ENCODE peak calls at places on chromosomes 5 and 9, in five cellular contexts. S is A549, F is GM12878, M is K562, N is HepG2. D is an unnamed sample.

GRCh38 chr5:32551194-32551593 is 34.2 kb upstream of the SUB1 start:
- DNase-seq in S (no peak), F (no peak), M (no peak), N (no peak), D (no peak)

GRCh38 chr5:133399247-133399891 is 213.0 kb downstream of the FSTL4 start:
- DNase-seq in S (no peak), F (no peak), M (no peak), N (no peak), D (no peak)

GRCh38 chr9:111799506-111799905 is 4.8 kb upstream of the SHOC1 start:
- DNase-seq in S (no peak), F (no peak), M (no peak), N (no peak), D (no peak)

GRCh38 chr9:99192786-99193465 is 28.8 kb downstream of the ALG2 start:
- DNase-seq in S (peak; percentile 18), F (no peak), M (peak; percentile 32), N (no peak), D (peak; percentile 55)

GRCh38 chr9:76744336-76744735 is 19.9 kb upstream of the PCA3 start:
- DNase-seq in S (no peak), F (no peak), M (no peak), N (no peak), D (no peak)

GRCh38 chr9:8223861-8224260 is 424.3 kb upstream of the DMAC1 start:
- DNase-seq in S (no peak), F (no peak), M (no peak), N (no peak), D (no peak)

GRCh38 chr9:123339666-123340414 is 16.2 kb upstream of the CRB2 start:
- DNase-seq in S (no peak), F (peak; percentile 78), M (peak; percentile 62), N (no peak), D (no peak)

GRCh38 chr9:125988479-125989050 is 241.4 kb downstream of the PBX3 start:
- DNase-seq in S (no peak), F (no peak), M (no peak), N (no peak), D (no peak)

GRCh38 chr9:111873901-111874300 is 22.7 kb upstream of the UGCG start:
- DNase-seq in S (no peak), F (no peak), M (no peak), N (no peak), D (no peak)

GRCh38 chr5:179258922-179259730 is 86.1 kb downstream of the ADAMTS2 start:
- DNase-seq in S (no peak), F (no peak), M (no peak), N (no peak), D (no peak)

GRCh38 chr5:1778138-1779020 is 21.3 kb downstream of the MRPL36 start:
- DNase-seq in S (no peak), F (no peak), M (no peak), N (no peak), D (no peak)

GRCh38 chr5:89883967-89884366 is 525.6 kb downstream of the CETN3 start:
- DNase-seq in S (no peak), F (no peak), M (no peak), N (no peak), D (no peak)

GRCh38 chr9:3507395-3508077 is 18.3 kb downstream of the RFX3 start:
- DNase-seq in S (peak; percentile 69), F (no peak), M (peak; percentile 39), N (no peak), D (no peak)

GRCh38 chr9:79686381-79687130 is 114.8 kb downstream of the TLE4 start:
- DNase-seq in S (peak; percentile 40), F (no peak), M (no peak), N (no peak), D (no peak)

GRCh38 chr5:72114629-72115028 is 7.4 kb downstream of the MAP1B start:
- DNase-seq in S (no peak), F (no peak), M (no peak), N (no peak), D (no peak)

GRCh38 chr5:100803391-100803790 is 99.7 kb downstream of the ST8SIA4 start:
- DNase-seq in S (no peak), F (no peak), M (no peak), N (no peak), D (no peak)

GRCh38 chr5:1095302-1096016 is 16.4 kb downstream of the SLC12A7 start:
- DNase-seq in S (no peak), F (no peak), M (no peak), N (no peak), D (no peak)

GRCh38 chr9:91824591-91825339 is 125.3 kb downstream of the ROR2 start:
- DNase-seq in S (no peak), F (no peak), M (no peak), N (no peak), D (no peak)

GRCh38 chr9:34158362-34158869 is 20.4 kb upstream of the UBAP1 start:
- DNase-seq in S (peak; percentile 95), F (no peak), M (peak; percentile 71), N (peak; percentile 79), D (no peak)

GRCh38 chr5:65482727-65483473 is 1.2 kb upstream of the ADAMTS6 start:
- DNase-seq in S (peak; percentile 7), F (peak; percentile 17), M (peak; percentile 64), N (peak; percentile 21), D (peak; percentile 85)

DNA sequence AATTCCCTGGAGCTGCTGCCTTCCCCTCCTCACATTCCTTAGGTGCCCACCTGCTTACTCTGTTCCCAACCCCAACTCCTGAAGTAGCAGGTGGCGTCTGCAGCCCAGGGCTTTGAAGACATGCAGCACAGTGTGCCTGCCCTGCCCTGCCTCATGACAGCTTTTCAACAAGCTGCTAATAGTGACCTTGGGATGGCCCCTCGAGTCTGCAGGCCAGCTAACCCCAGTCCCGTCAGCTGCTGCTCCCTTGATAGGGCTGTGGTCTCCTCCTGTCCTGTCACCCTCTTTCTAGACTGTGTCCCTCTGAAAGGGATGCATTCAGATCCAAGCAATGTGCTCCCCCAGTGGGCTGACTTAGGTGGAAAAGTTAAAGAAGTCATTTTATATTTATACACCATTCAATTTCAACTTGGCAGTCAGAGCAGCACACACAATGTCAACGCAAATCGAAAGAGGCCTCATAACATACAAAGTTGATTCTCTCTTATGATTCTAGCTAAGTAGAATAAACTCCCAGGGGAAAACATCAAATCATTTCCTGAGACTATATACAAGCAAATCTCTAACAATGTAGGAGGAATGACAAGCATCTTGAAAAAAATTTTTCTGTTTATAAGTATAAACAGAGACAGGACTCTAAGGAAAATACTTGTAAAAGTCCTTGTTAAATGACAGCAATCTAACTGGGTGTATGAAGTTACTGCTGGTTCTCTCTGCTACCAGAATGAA is 37.9 kb downstream of the ADRB2 start:
- DNase-seq in S (no peak), F (no peak), M (no peak), N (no peak), D (peak; percentile 6)
- TF ChIP-seq JUNB in S (no peak), F (no peak), M (no peak), N (no peak), D (no peak)

DNA sequence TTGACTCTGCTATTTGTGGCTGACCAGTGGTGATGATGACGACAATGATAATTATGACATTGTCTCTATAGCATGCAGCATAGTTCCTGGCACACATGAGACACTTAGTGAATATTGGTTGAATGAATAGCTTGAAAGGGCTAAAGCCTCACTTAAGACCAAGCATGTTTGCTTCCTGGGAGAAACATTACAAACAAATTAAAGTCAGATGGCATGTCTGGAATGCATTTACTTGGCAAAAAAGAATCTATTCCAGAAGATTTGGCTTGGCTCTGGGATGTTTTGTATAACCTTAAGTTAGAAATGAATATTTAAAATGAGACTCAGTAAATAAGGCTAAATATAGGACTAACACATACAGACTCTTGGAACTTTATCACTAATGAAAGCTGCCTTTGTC is 21.6 kb downstream of the GAS1 start:
- DNase-seq in S (no peak), F (no peak), M (no peak), N (no peak), D (no peak)
- TF ChIP-seq JUNB in S (no peak), F (no peak), M (no peak), N (no peak), D (no peak)

GRCh38 chr5:10215366-10215765 is 34.3 kb downstream of the ATPSCKMT start:
- DNase-seq in S (no peak), F (no peak), M (no peak), N (no peak), D (no peak)

GRCh38 chr5:10216107-10216506 is 33.6 kb downstream of the ATPSCKMT start:
- DNase-seq in S (no peak), F (no peak), M (no peak), N (no peak), D (no peak)

GRCh38 chr5:10220253-10220652 is 29.4 kb downstream of the ATPSCKMT start:
- DNase-seq in S (no peak), F (no peak), M (no peak), N (no peak), D (peak; percentile 11)

GRCh38 chr5:10219068-10219467 is 30.6 kb downstream of the ATPSCKMT start:
- DNase-seq in S (no peak), F (no peak), M (no peak), N (no peak), D (no peak)

GRCh38 chr5:10218658-10219057 is 31.0 kb downstream of the ATPSCKMT start:
- DNase-seq in S (no peak), F (no peak), M (no peak), N (no peak), D (no peak)
- TF ChIP-seq JUNB in S (no peak), F (no peak), M (no peak), N (no peak), D (no peak)

GRCh38 chr9:6959275-6960000 is 201.7 kb downstream of the KDM4C start:
- DNase-seq in S (no peak), F (no peak), M (no peak), N (no peak), D (no peak)
- TF ChIP-seq JUNB in S (no peak), F (no peak), M (no peak), N (no peak), D (no peak)

GRCh38 chr5:36495638-36496010 is 110.8 kb upstream of the SLC1A3 start:
- DNase-seq in S (no peak), F (no peak), M (no peak), N (no peak), D (no peak)

GRCh38 chr5:36496471-36496870 is 109.9 kb upstream of the SLC1A3 start:
- DNase-seq in S (no peak), F (no peak), M (no peak), N (no peak), D (no peak)

GRCh38 chr5:36494028-36494427 is 112.4 kb upstream of the SLC1A3 start:
- DNase-seq in S (no peak), F (no peak), M (no peak), N (no peak), D (no peak)

GRCh38 chr5:36492998-36493655 is 113.3 kb upstream of the SLC1A3 start:
- DNase-seq in S (no peak), F (no peak), M (no peak), N (no peak), D (no peak)

GRCh38 chr5:36494756-36495637 is 111.4 kb upstream of the SLC1A3 start:
- DNase-seq in S (no peak), F (no peak), M (no peak), N (no peak), D (no peak)
- TF ChIP-seq JUNB in S (no peak), F (no peak), M (no peak), N (no peak), D (no peak)

DNA sequence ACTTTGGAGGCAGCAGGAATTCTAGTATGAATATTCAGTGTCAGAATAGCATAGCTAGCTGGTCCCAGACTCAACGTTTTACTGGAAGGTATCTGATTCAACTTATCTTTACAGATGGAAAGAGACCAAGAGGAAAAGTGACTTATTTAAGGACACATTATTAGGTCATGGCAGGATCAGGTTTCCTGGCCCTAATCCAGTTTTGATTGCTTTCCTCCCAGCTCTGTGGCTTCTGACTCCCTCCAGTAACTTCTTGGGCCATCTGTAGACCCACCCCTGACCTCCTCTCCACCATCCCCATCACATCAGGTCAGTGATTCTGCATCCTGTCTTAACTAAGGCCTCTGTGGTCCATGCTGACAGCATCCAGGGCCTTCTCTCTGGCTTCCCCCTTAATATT is 38.4 kb downstream of the SH3TC2 start:
- DNase-seq in S (no peak), F (no peak), M (no peak), N (no peak), D (no peak)
- TF ChIP-seq JUNB in S (no peak), F (no peak), M (no peak), N (no peak), D (no peak)

D was measured in GM23338.